ENCODE peak calls at places on chromosome 1, in six cellular contexts. J is ovary, W is A549, S is body of pancreas, Z is GM12892, I is breast epithelium. G is an unnamed sample.
A peak's percentile ranks its signal among the peaks of the same experiment; 100 is the strongest.

GRCh38 chr1:232893481-232894313 is 56.7 kb upstream of the NTPCR start:
- DNase-seq in I (no peak), J (no peak), S (no peak), W (no peak), Z (no peak), G (no peak)

GRCh38 chr1:29718791-29719190 is 482.5 kb downstream of the PTPRU start:
- DNase-seq in I (no peak), Z (no peak), J (no peak), S (no peak), W (no peak), G (no peak)

GRCh38 chr1:2894381-2895041 is 93.0 kb upstream of the TTC34 start:
- DNase-seq in I (no peak), S (no peak), W (no peak), Z (no peak), J (no peak), G (no peak)

GRCh38 chr1:161367684-161368398 is at the start of gene CFAP126:
- DNase-seq in Z (peak; percentile 49), J (peak; percentile 68), I (peak; percentile 61), W (peak; percentile 77), S (peak; percentile 95), G (peak; percentile 72)

GRCh38 chr1:68011786-68012375 is 38.5 kb downstream of the DIRAS3 start:
- DNase-seq in W (peak; percentile 3), Z (no peak), I (no peak), J (no peak), S (no peak), G (no peak)

GRCh38 chr1:246698466-246699094 is 25.6 kb upstream of the SCCPDH start:
- DNase-seq in W (no peak), S (no peak), I (no peak), J (no peak), Z (no peak), G (no peak)

GRCh38 chr1:97441966-97442365 is 478.9 kb downstream of the DPYD start:
- DNase-seq in I (no peak), J (no peak), W (no peak), Z (no peak), S (no peak), G (no peak)

GRCh38 chr1:198620951-198621824 is 17.7 kb upstream of the PTPRC start:
- DNase-seq in J (no peak), I (no peak), W (no peak), S (peak; percentile 8), Z (no peak), G (no peak)

GRCh38 chr1:174956976-174957375 is 42.8 kb upstream of the CACYBP start:
- DNase-seq in I (no peak), W (no peak), Z (no peak), J (no peak), S (no peak), G (no peak)

GRCh38 chr1:161021168-161021958 is 411 bp upstream of the F11R start:
- DNase-seq in S (peak; percentile 99), J (peak; percentile 82), I (peak; percentile 98), W (peak; percentile 92), Z (peak; percentile 97), G (peak; percentile 55)

GRCh38 chr1:19563336-19564097 is 78.2 kb upstream of the CAPZB start:
- DNase-seq in W (no peak), J (peak; percentile 82), I (no peak), S (peak; percentile 15), Z (no peak), G (no peak)

GRCh38 chr1:91736999-91737615 is 148.8 kb downstream of the TGFBR3 start:
- DNase-seq in Z (no peak), J (peak; percentile 53), S (peak; percentile 42), I (peak; percentile 62), W (peak; percentile 86), G (peak; percentile 71)

GRCh38 chr1:41994195-41994894 is 75.6 kb upstream of the HIVEP3 start:
- DNase-seq in I (no peak), Z (no peak), S (no peak), W (no peak), J (no peak), G (no peak)

GRCh38 chr1:62941780-62942179 is 157.8 kb downstream of the ATG4C start:
- DNase-seq in W (no peak), J (no peak), Z (no peak), I (no peak), S (peak; percentile 4), G (no peak)

GRCh38 chr1:230285351-230285750 is 140.8 kb downstream of the PGBD5 start:
- DNase-seq in W (no peak), Z (no peak), S (no peak), J (peak; percentile 12), I (no peak), G (no peak)

GRCh38 chr1:240635466-240636256 is 23.7 kb upstream of the GREM2 start:
- DNase-seq in W (no peak), S (no peak), J (no peak), Z (no peak), I (no peak), G (no peak)

GRCh38 chr1:99348375-99349132 is 84.3 kb downstream of the PLPPR4 start:
- DNase-seq in J (no peak), S (no peak), I (no peak), Z (no peak), W (no peak), G (no peak)

GRCh38 chr1:154327466-154328317 is 2.4 kb downstream of the ATP8B2 start:
- DNase-seq in I (no peak), S (no peak), W (no peak), Z (no peak), J (peak; percentile 49), G (no peak)

GRCh38 chr1:32406629-32407111 is 12.4 kb upstream of the BSDC1 start:
- DNase-seq in J (no peak), W (no peak), I (no peak), Z (no peak), S (peak; percentile 23), G (peak; percentile 9)

GRCh38 chr1:34876406-34876805 is 16.9 kb upstream of the SMIM12 start:
- DNase-seq in S (no peak), W (no peak), J (no peak), I (no peak), Z (no peak), G (no peak)

GRCh38 chr1:85344256-85344694 is 67.8 kb upstream of the BCL10 start:
- DNase-seq in W (peak; percentile 65), J (no peak), I (no peak), S (peak; percentile 48), Z (no peak), G (no peak)

GRCh38 chr1:206742702-206743383 is 27.7 kb upstream of the IL19 start:
- DNase-seq in J (no peak), Z (no peak), I (no peak), S (no peak), W (no peak), G (no peak)

DNA sequence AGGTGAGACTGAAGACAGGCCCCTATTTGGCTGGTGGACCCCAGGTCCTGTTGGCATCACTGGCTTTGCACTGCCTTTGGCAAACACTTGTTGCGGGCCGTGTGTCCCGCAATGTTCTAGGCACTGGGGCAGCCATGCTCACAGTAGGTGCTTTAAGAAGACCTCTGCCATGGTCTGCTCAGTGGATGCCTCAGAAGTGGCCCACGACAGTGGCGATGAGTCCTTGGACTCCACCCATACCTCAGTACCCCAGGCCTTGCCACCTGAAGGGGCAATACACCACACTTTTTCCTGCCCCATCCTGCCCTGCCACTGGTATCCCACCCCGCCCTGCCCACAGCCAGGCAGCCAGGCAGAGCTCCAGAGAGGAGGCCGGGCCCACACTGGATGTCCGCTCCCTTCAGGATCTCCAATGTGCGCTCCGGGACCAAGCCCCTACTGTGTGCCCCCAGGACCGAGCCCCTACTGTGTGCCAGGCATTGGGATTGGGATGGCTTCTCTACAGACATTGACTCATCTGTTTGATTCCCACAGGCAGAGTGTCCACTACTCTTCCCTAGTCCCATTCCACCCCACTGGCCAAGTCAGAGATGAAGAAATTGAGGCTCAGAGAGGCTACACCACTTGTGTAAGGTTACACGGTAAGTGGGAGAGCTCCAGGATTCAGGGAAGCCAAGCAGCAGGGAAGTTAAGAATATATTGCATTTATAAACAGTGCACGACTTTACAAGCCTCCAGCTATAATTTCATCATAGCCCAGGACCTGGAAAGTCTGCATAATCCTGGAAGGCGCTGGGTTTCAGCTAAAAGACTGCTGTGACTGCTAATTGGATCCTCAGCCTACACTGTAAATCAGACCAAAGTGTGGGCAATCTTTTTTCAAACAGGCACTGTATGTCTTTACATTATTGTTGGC is 101.6 kb downstream of the DMRTB1 start:
- DNase-seq in I (no peak), W (no peak), S (no peak), J (peak; percentile 4), Z (no peak), G (no peak)
- TF ChIP-seq POLR2A in I (no peak), W (no peak), S (no peak), J (no peak), Z (no peak), G (no peak)

GRCh38 chr1:221871056-221871455 is 129.2 kb upstream of the DUSP10 start:
- DNase-seq in W (no peak), S (no peak), I (no peak), J (no peak), Z (no peak), G (no peak)
- TF ChIP-seq POLR2A in W (no peak), S (no peak), I (no peak), J (no peak), Z (no peak), G (no peak)

GRCh38 chr1:24946861-24947658 is 17.0 kb upstream of the RUNX3 start:
- DNase-seq in S (no peak), J (no peak), W (no peak), Z (peak; percentile 88), I (no peak), G (no peak)
- TF ChIP-seq POLR2A in S (no peak), J (no peak), W (no peak), Z (peak; percentile 25), I (no peak), G (no peak)

GRCh38 chr1:40917995-40918711 is 56.0 kb upstream of the CITED4 start:
- DNase-seq in J (no peak), W (no peak), S (no peak), Z (no peak), I (no peak), G (no peak)

GRCh38 chr1:40922969-40923368 is 56.5 kb upstream of the CTPS1 start:
- DNase-seq in J (no peak), W (no peak), S (peak; percentile 39), Z (no peak), I (peak; percentile 74), G (no peak)

GRCh38 chr1:40921522-40921921 is 58.0 kb upstream of the CTPS1 start:
- DNase-seq in S (no peak), I (no peak), J (no peak), Z (no peak), W (no peak), G (no peak)

GRCh38 chr1:40921981-40922677 is 57.4 kb upstream of the CTPS1 start:
- DNase-seq in S (no peak), W (no peak), J (no peak), I (no peak), Z (no peak), G (no peak)

DNA sequence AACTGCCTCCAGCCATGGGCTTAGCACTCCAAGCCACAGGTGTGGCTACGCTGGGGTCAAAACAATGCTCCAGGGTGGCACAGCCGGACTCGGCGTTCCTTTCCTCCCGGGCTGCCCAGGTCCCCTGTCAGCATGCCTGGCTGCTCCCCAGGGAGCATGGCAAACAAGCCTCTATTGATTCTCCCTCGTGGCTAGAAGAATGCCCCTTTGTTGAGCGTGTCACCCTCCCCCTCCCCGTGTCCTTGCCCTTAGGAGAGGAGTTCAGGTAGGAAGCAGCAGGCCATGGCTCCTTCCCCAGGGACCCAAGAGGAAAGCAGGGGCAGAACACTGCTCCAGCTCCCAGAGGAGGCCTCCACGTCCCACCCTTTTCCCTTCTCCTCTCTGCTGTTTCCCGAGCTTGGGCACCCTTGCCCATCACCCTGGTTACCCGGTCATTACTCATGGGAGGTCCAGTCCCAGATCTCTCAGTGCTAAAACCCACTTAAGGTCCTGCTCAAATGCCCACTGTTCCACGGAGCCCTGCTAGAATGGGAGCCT is 57.4 kb upstream of the CITED4 start:
- DNase-seq in I (peak; percentile 88), Z (no peak), J (no peak), S (peak; percentile 92), W (no peak), G (no peak)
- TF ChIP-seq POLR2A in I (no peak), Z (no peak), J (no peak), S (peak; percentile 40), W (no peak), G (no peak)

GRCh38 chr1:23168462-23169218 is at the start of gene LUZP1:
- DNase-seq in Z (peak; percentile 74), I (peak; percentile 92), J (peak; percentile 93), S (peak; percentile 82), W (peak; percentile 84), G (peak; percentile 71)
- TF ChIP-seq POLR2A in Z (peak; percentile 86), I (peak; percentile 81), J (peak; percentile 96), S (peak; percentile 82), W (peak; percentile 71), G (peak; percentile 83)

G was measured in H54.